ENCODE peak calls at places on chromosome 17, in seven cellular contexts. L is neural progenitor cell; Z is PC-3; P is CD8-positive, alpha-beta memory T cell; B is GM23248; T is prostate gland; S is bronchial epithelial cell. X is an unnamed sample.

GRCh38 chr17:8632087-8632486 is 1.6 kb upstream of the MYH10 start:
- DNase-seq in L (peak; percentile 36), P (no peak), B (no peak), Z (no peak), S (no peak), T (peak; percentile 5), X (no peak)

GRCh38 chr17:44961921-44962350 is 6.2 kb downstream of the C1QL1 start:
- DNase-seq in T (no peak), Z (peak; percentile 29), L (no peak), P (no peak), S (no peak), B (peak; percentile 40), X (no peak)

GRCh38 chr17:49518346-49519078 is 23.4 kb downstream of the NGFR start:
- DNase-seq in S (no peak), B (no peak), Z (no peak), T (no peak), L (no peak), P (no peak), X (no peak)

GRCh38 chr17:48998557-48999440 is 1.6 kb downstream of the IGF2BP1 start:
- DNase-seq in B (peak; percentile 13), Z (no peak), L (peak; percentile 42), S (no peak), T (no peak), P (no peak), X (no peak)

GRCh38 chr17:49992191-49992932 is 2.7 kb downstream of the DLX3 start:
- DNase-seq in L (peak; percentile 3), S (no peak), B (no peak), Z (no peak), P (no peak), T (no peak), X (no peak)

GRCh38 chr17:66677201-66677981 is 157.5 kb upstream of the CACNG5 start:
- DNase-seq in P (no peak), L (no peak), B (peak; percentile 92), T (no peak), Z (peak; percentile 78), S (peak; percentile 99), X (no peak)

GRCh38 chr17:17890773-17891759 is 54.3 kb upstream of the SREBF1 start:
- DNase-seq in T (no peak), P (peak; percentile 53), Z (peak; percentile 73), S (peak; percentile 58), B (peak; percentile 77), L (peak; percentile 75), X (peak; percentile 58)

GRCh38 chr17:50721194-50722010 is 2.0 kb downstream of the LUC7L3 start:
- DNase-seq in Z (no peak), B (peak; percentile 58), L (no peak), P (no peak), S (peak; percentile 30), T (no peak), X (no peak)

DNA sequence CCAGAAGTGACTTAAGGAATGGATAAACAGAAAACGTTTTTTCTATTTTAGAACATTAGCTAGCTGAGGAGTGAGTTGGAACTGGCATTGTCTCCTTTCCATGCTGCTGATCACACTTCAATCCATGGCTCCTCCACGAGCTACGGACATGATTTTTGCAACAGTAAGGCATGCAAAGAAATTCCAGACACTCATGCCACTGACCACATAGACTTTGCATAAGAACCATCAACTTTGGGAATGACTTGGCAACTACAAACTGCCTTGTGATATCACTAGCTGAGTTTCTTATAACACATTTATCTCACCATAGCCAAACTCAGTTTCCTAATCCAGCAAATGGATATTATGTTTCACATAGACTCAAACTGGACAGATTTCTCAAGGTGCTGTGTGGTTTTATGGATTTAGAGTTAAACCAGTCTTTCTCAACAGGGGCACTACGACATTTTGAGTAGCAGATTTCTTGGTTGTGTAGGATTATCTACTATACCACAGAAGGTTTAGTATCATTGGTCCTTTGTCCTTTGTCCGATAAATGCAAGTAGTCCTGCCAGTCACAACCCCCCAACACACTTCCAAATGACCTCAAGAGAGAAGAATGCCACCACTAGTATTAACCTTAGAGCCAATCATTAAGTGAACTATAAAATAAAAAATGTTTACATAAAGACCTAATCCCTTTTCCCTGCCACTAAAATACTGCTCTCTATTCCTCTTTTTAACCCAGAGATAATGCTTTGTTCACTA is 48.3 kb upstream of the C17orf78 start:
- DNase-seq in L (no peak), B (peak; percentile 86), P (no peak), T (no peak), Z (no peak), S (no peak), X (no peak)
- H3K36me3 ChIP-seq in L (peaks cover 21% of the 10 kb centered on the region), B (peaks cover 4% of the 10 kb centered on the region), P (peaks cover 3% of the 10 kb centered on the region), T (no peaks in the 10 kb centered on the region), Z (peaks cover 12% of the 10 kb centered on the region), S (peaks cover 5% of the 10 kb centered on the region), X (peaks cover 9% of the 10 kb centered on the region)

GRCh38 chr17:10674696-10675095 is 17.6 kb upstream of the MYH3 start:
- DNase-seq in Z (no peak), P (no peak), T (no peak), S (no peak), L (no peak), B (no peak), X (no peak)
- H3K4me3 ChIP-seq in Z (no peak overlapping the region), P (no peak overlapping the region), T (no peak overlapping the region), S (no peak overlapping the region), L (no peak overlapping the region), B (no peak overlapping the region), X (no peak overlapping the region)

GRCh38 chr17:75701288-75701687 is 20.0 kb upstream of the ITGB4 start:
- DNase-seq in T (no peak), B (no peak), Z (no peak), P (no peak), L (no peak), S (no peak), X (no peak)

GRCh38 chr17:75706042-75706728 is 15.1 kb upstream of the ITGB4 start:
- DNase-seq in L (no peak), Z (no peak), B (no peak), P (no peak), S (no peak), T (no peak), X (no peak)

GRCh38 chr17:75704963-75705875 is 16.0 kb upstream of the ITGB4 start:
- DNase-seq in Z (no peak), S (no peak), L (no peak), B (no peak), T (no peak), P (no peak), X (no peak)

GRCh38 chr17:75703191-75703590 is 18.1 kb upstream of the ITGB4 start:
- DNase-seq in L (no peak), Z (no peak), B (no peak), S (no peak), T (no peak), P (no peak), X (no peak)

DNA sequence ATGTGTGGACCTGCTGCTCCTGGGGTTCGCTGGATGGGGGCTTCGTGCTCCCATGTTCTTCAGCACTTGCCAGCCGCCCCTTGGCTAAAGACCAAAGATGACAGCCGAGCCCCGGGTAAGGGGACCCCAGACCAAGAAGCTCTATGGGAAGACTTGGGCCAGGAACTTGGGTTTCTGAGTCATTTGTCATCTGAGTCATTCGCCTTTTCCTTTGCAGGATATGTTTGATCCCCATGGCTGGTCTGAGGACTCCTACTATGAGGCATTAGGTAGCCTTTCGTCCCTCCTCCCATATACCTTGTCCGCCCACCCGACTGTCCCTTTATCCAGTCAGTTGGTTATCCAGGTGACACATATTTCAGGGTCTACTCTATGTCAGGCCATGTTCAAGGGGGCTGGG is 17.7 kb upstream of the ITGB4 start:
- DNase-seq in P (no peak), Z (peak; percentile 63), T (no peak), L (no peak), B (peak; percentile 40), S (peak; percentile 68), X (no peak)
- H3K36me3 ChIP-seq in P (peaks cover 69% of the 10 kb centered on the region), Z (peaks cover 76% of the 10 kb centered on the region), T (peaks cover 6% of the 10 kb centered on the region), L (no peaks in the 10 kb centered on the region), B (peaks cover 46% of the 10 kb centered on the region), S (peaks cover 28% of the 10 kb centered on the region), X (peaks cover 6% of the 10 kb centered on the region)

DNA sequence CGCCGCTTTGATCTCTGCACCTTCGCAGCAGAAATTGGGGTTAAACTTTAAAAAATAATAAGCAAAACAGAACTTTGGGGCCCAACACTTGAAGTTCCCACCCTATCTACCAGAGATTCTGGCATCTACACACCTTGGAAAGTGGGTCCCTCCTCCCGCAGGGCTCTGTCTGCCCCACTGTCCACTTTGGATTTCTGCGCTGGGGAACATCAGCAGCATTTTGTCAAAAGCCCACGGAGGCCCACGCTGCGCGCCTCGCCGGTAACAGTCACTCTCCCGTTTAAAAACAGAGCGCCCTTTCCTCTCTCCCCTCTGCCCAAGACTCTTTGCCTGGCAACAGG is 725 bp upstream of the WNT9B start:
- DNase-seq in B (no peak), T (no peak), P (no peak), L (no peak), S (no peak), Z (no peak), X (no peak)
- H3K4me3 ChIP-seq in B (no peak overlapping the region), T (no peak overlapping the region), P (no peak overlapping the region), L (peak overlapping the region; percentile 71), S (no peak overlapping the region), Z (no peak overlapping the region), X (no peak overlapping the region)

GRCh38 chr17:82627405-82627804 is 20.8 kb downstream of the WDR45B start:
- DNase-seq in L (no peak), Z (no peak), S (no peak), T (peak; percentile 48), P (no peak), B (no peak), X (no peak)
- H3K36me3 ChIP-seq in L (no peaks in the 10 kb centered on the region), Z (peaks cover 45% of the 10 kb centered on the region), S (peaks cover 26% of the 10 kb centered on the region), T (no peaks in the 10 kb centered on the region), P (peaks cover 32% of the 10 kb centered on the region), B (peaks cover 32% of the 10 kb centered on the region), X (peaks cover 43% of the 10 kb centered on the region)

GRCh38 chr17:28948342-28948741 is 3.0 kb downstream of the PHF12 start:
- DNase-seq in Z (peak; percentile 60), P (no peak), S (no peak), L (no peak), T (no peak), B (no peak), X (no peak)

GRCh38 chr17:28948873-28949184 is 2.5 kb downstream of the PHF12 start:
- DNase-seq in S (no peak), L (peak; percentile 86), P (no peak), B (no peak), Z (no peak), T (peak; percentile 23), X (no peak)

GRCh38 chr17:28946239-28946638 is 5.1 kb downstream of the PHF12 start:
- DNase-seq in Z (peak; percentile 83), P (no peak), L (no peak), S (no peak), T (peak; percentile 65), B (peak; percentile 93), X (no peak)

GRCh38 chr17:28949185-28950016 is 1.9 kb downstream of the PHF12 start:
- DNase-seq in B (peak; percentile 89), S (peak; percentile 32), L (peak; percentile 86), T (peak; percentile 63), P (peak; percentile 62), Z (peak; percentile 26), X (peak; percentile 71)

GRCh38 chr17:28947639-28948038 is 3.7 kb downstream of the PHF12 start:
- DNase-seq in Z (no peak), P (no peak), S (no peak), B (no peak), L (no peak), T (no peak), X (no peak)
- H3K4me3 ChIP-seq in Z (peak overlapping the region; percentile 91), P (peak overlapping the region; percentile 79), S (no peak overlapping the region), B (peak overlapping the region; percentile 87), L (peak overlapping the region; percentile 80), T (peak overlapping the region; percentile 82), X (no peak overlapping the region)

X was measured in lung.